ENCODE peak calls at places on chromosomes 7 and 10, in five cellular contexts. One of them, this sample, is unnamed.

GRCh38 chr10:84715911-84716310 is 387.5 kb downstream of the CCSER2 start:
- DNase-seq in H1: peak
- DNase-seq in HepG2: peak
- DNase-seq in GM12878: no peak
- DNase-seq in K562: peak
- DNase-seq in this sample: peak

GRCh38 chr7:51430480-51431086 is 114.0 kb upstream of the COBL start:
- DNase-seq in H1: peak
- DNase-seq in HepG2: peak
- DNase-seq in GM12878: peak
- DNase-seq in K562: peak
- DNase-seq in this sample: peak

GRCh38 chr7:1264345-1265280 is 31.9 kb downstream of the UNCX start:
- DNase-seq in H1: no peak
- DNase-seq in HepG2: no peak
- DNase-seq in GM12878: no peak
- DNase-seq in K562: no peak
- DNase-seq in this sample: no peak

GRCh38 chr10:69222157-69223027 is 2.3 kb downstream of the HKDC1 start:
- DNase-seq in H1: peak
- DNase-seq in HepG2: peak
- DNase-seq in GM12878: peak
- DNase-seq in K562: peak
- DNase-seq in this sample: peak

GRCh38 chr7:105493928-105494325 is 28.1 kb downstream of the PUS7 start:
- DNase-seq in H1: no peak
- DNase-seq in HepG2: no peak
- DNase-seq in GM12878: no peak
- DNase-seq in K562: no peak
- DNase-seq in this sample: no peak

GRCh38 chr7:143318661-143319060 is 2.8 kb downstream of the CLCN1 start:
- DNase-seq in H1: no peak
- DNase-seq in HepG2: peak
- DNase-seq in GM12878: no peak
- DNase-seq in K562: no peak
- DNase-seq in this sample: no peak

GRCh38 chr7:108358553-108358952 is 97.7 kb downstream of the NRCAM start:
- DNase-seq in H1: no peak
- DNase-seq in HepG2: peak
- DNase-seq in GM12878: no peak
- DNase-seq in K562: no peak
- DNase-seq in this sample: peak

GRCh38 chr10:42454313-42454712 is 184.1 kb downstream of the ZNF33B start:
- DNase-seq in H1: no peak
- DNase-seq in HepG2: no peak
- DNase-seq in GM12878: no peak
- DNase-seq in K562: no peak
- DNase-seq in this sample: no peak

GRCh38 chr7:82559203-82559805 is 115.7 kb upstream of the CACNA2D1 start:
- DNase-seq in H1: no peak
- DNase-seq in HepG2: no peak
- DNase-seq in GM12878: no peak
- DNase-seq in K562: no peak
- DNase-seq in this sample: peak

GRCh38 chr10:4984223-4984622 is 19.4 kb downstream of the AKR1C2 start:
- DNase-seq in H1: no peak
- DNase-seq in HepG2: no peak
- DNase-seq in GM12878: no peak
- DNase-seq in K562: no peak
- DNase-seq in this sample: no peak

GRCh38 chr7:142134944-142135343 is 23.4 kb downstream of the MGAM2 start:
- DNase-seq in H1: no peak
- DNase-seq in HepG2: peak
- DNase-seq in GM12878: no peak
- DNase-seq in K562: no peak
- DNase-seq in this sample: no peak

GRCh38 chr10:131636841-131637724 is 263.7 kb upstream of the PPP2R2D start:
- DNase-seq in H1: no peak
- DNase-seq in HepG2: no peak
- DNase-seq in GM12878: no peak
- DNase-seq in K562: no peak
- DNase-seq in this sample: no peak

GRCh38 chr7:106620034-106620433 is 40.9 kb downstream of the CCDC71L start:
- DNase-seq in H1: no peak
- DNase-seq in HepG2: no peak
- DNase-seq in GM12878: no peak
- DNase-seq in K562: no peak
- DNase-seq in this sample: no peak

GRCh38 chr10:31186225-31187010 is 132.6 kb upstream of the ZEB1 start:
- DNase-seq in H1: peak
- DNase-seq in HepG2: peak
- DNase-seq in GM12878: no peak
- DNase-seq in K562: no peak
- DNase-seq in this sample: peak

GRCh38 chr10:71765176-71765906 is 8.0 kb downstream of the VSIR start:
- DNase-seq in H1: no peak
- DNase-seq in HepG2: peak
- DNase-seq in GM12878: no peak
- DNase-seq in K562: no peak
- DNase-seq in this sample: no peak

GRCh38 chr7:3493499-3493898 is 192.4 kb downstream of the SDK1 start:
- DNase-seq in H1: no peak
- DNase-seq in HepG2: peak
- DNase-seq in GM12878: no peak
- DNase-seq in K562: no peak
- DNase-seq in this sample: peak
- H3K4me2 ChIP-seq in H1: no peak
- H3K4me2 ChIP-seq in HepG2: no peak
- H3K4me2 ChIP-seq in GM12878: no peak
- H3K4me2 ChIP-seq in K562: no peak
- H3K4me2 ChIP-seq in this sample: no peak

DNA sequence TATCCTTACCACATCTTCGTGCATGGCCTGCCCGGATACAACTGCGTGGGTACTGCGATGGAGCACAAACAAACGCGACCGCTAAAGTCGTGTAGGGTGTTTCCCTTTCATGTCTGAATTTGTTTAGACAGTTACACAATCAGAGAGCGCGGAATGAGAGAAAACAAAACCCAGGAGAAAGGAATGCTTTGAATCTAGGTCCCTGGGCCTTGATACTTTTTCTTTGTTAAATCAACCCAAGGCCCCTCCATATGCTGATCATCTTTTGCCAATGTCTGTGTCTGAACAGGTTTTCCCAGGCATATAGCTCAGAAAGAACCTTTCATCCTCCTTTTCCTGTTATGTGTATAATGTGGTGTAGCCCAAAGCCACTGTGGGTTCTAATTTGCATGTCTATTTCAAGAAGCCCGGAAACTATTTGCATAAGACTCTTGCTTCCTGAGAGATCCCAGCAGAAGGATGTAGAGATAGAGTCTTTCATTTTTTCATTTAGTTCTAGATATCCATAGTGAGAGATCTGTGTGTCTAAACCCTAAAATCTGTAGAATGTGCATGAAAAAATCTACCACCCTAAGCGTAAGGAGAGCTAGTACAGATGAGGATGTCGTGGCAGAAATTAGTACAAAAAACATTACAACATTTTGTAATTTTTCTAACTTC is 145.8 kb downstream of the FRMD4A start:
- DNase-seq in H1: no peak
- DNase-seq in HepG2: peak
- DNase-seq in GM12878: peak
- DNase-seq in K562: peak
- DNase-seq in this sample: peak
- TF ChIP-seq CREB1 in H1: no peak
- TF ChIP-seq CREB1 in HepG2: peak
- TF ChIP-seq CREB1 in GM12878: peak
- TF ChIP-seq CREB1 in K562: no peak
- TF ChIP-seq CREB1 in this sample: no peak

DNA sequence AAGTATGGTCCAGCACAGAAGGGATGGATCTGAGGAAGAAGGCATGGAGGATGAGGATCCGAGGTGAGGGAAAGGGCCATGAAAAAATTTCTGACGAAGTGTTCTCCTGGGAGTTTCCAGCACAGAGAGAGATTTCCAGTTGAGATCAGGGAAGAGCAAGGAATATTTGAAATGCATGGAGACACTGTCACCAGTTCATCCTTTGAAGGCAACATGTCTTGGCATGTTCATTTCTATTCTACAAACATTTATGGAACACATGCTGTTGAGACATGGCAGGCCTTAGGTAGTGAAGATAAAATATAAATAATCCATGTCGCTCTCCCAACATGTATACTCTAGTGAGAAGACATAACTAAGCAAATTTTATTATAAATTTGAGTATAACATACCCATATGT is 234.0 kb upstream of the TCF7L2 start:
- DNase-seq in H1: no peak
- DNase-seq in HepG2: no peak
- DNase-seq in GM12878: no peak
- DNase-seq in K562: no peak
- DNase-seq in this sample: no peak
- H3K4me2 ChIP-seq in H1: no peak
- H3K4me2 ChIP-seq in HepG2: no peak
- H3K4me2 ChIP-seq in GM12878: no peak
- H3K4me2 ChIP-seq in K562: no peak
- H3K4me2 ChIP-seq in this sample: no peak

GRCh38 chr10:63446716-63447440 is 18.9 kb downstream of the JMJD1C start:
- DNase-seq in H1: no peak
- DNase-seq in HepG2: no peak
- DNase-seq in GM12878: no peak
- DNase-seq in K562: no peak
- DNase-seq in this sample: no peak
- TF ChIP-seq CREB1 in H1: no peak
- TF ChIP-seq CREB1 in HepG2: no peak
- TF ChIP-seq CREB1 in GM12878: no peak
- TF ChIP-seq CREB1 in K562: no peak
- TF ChIP-seq CREB1 in this sample: no peak

GRCh38 chr10:75108684-75109458 is 2.6 kb upstream of the SAMD8 start:
- DNase-seq in H1: peak
- DNase-seq in HepG2: peak
- DNase-seq in GM12878: no peak
- DNase-seq in K562: peak
- DNase-seq in this sample: peak
- H3K4me2 ChIP-seq in H1: no peak
- H3K4me2 ChIP-seq in HepG2: peak
- H3K4me2 ChIP-seq in GM12878: no peak
- H3K4me2 ChIP-seq in K562: peak
- H3K4me2 ChIP-seq in this sample: no peak

DNA sequence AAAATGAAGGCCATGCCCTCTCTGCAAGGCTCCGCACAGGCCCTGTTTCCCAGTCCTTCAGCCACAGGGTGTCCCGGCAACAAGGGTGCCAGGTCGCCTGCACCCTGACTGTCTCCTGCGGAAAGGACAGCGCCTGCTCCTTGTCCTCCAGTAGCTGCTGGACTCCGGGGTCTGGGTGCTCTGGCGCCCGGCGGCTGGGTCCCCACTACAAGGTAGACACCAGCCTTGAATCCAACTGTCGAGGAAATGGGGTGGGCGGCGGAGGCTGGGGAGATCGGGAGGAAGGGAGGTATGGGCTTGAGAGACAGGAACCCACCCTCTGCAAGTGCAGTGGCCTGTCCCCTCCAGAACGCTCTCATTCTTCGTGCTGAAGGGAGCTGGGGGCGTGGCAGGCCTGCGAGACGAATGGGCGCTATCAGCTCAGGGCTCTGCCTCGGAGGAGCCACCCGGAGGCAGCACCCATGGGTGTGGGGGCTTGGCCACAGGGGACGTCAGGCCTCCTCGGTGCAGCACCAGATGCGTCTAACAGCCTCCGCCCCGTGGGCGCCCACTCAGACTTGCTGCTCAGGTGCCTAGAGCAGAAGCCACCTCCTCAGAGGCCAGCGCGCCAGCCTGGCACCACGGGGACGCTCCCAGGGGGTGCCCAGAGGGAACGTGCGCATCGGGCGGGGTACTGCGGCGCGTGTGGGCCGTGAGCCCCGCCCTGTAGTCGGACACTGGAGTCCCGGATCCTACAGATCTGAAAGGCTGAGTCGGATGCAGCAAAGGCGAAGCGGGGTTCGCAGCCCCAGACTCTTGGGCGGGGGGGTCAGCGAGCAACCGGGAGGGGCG is 15.6 kb downstream of the ADAM8 start:
- DNase-seq in H1: no peak
- DNase-seq in HepG2: no peak
- DNase-seq in GM12878: no peak
- DNase-seq in K562: peak
- DNase-seq in this sample: peak
- TF ChIP-seq CREB1 in H1: no peak
- TF ChIP-seq CREB1 in HepG2: no peak
- TF ChIP-seq CREB1 in GM12878: no peak
- TF ChIP-seq CREB1 in K562: no peak
- TF ChIP-seq CREB1 in this sample: no peak

GRCh38 chr7:55538538-55538937 is 33.8 kb downstream of the VOPP1 start:
- DNase-seq in H1: no peak
- DNase-seq in HepG2: no peak
- DNase-seq in GM12878: no peak
- DNase-seq in K562: no peak
- DNase-seq in this sample: no peak
- H3K4me2 ChIP-seq in H1: no peak
- H3K4me2 ChIP-seq in HepG2: no peak
- H3K4me2 ChIP-seq in GM12878: peak
- H3K4me2 ChIP-seq in K562: no peak
- H3K4me2 ChIP-seq in this sample: peak

This sample was measured in GM23338.